ENCODE peak calls at places on chromosome 1, in six cellular contexts. Z is tibial artery; F is GM23248; M is CD8-positive, alpha-beta T cell; G is HepG2; Y is heart right ventricle. P is an unnamed sample. For H3K4me1 and H3K36me3, the result is how much of the 10 kb centered on the place peaks cover.

GRCh38 chr1:22790232-22791008 is 79.8 kb downstream of the EPHB2 start:
- DNase-seq in Z (no peak), Y (peak), G (no peak), F (no peak), M (no peak), P (no peak)

GRCh38 chr1:186188004-186188539 is 187.0 kb downstream of the TPR start:
- DNase-seq in M (no peak), F (peak), G (no peak), Z (no peak), Y (no peak), P (no peak)

GRCh38 chr1:204408074-204408507 is 3.5 kb downstream of the PPP1R15B start:
- DNase-seq in Y (peak), Z (peak), G (no peak), M (no peak), F (peak), P (no peak)

GRCh38 chr1:109490029-109490933 is 3.6 kb upstream of the CYB561D1 start:
- DNase-seq in Z (no peak), M (peak), F (peak), G (peak), Y (peak), P (peak)

GRCh38 chr1:219298581-219299148 is 125.0 kb downstream of the LYPLAL1 start:
- DNase-seq in F (peak), Y (no peak), Z (no peak), M (no peak), G (no peak), P (no peak)

GRCh38 chr1:79667848-79668696 is 661.5 kb upstream of the ADGRL4 start:
- DNase-seq in F (no peak), Y (no peak), M (no peak), G (no peak), Z (no peak), P (no peak)

GRCh38 chr1:170073893-170074249 is 624 bp downstream of the KIFAP3 start:
- DNase-seq in G (no peak), F (no peak), Z (no peak), M (no peak), Y (no peak), P (no peak)

GRCh38 chr1:56284933-56285332 is 294.4 kb downstream of the PLPP3 start:
- DNase-seq in F (peak), G (peak), M (no peak), Z (no peak), Y (no peak), P (no peak)

GRCh38 chr1:208086116-208086515 is 158.1 kb downstream of the PLXNA2 start:
- DNase-seq in F (peak), Y (no peak), Z (no peak), M (no peak), G (no peak), P (no peak)

GRCh38 chr1:220113136-220113695 is 19.3 kb downstream of the IARS2 start:
- DNase-seq in G (peak), Z (no peak), F (peak), M (no peak), Y (no peak), P (no peak)

GRCh38 chr1:1013105-1013921 is at the start of gene ISG15:
- DNase-seq in M (peak), G (peak), F (peak), Y (peak), Z (peak), P (peak)

GRCh38 chr1:195202271-195202670 is 1406.0 kb downstream of the KCNT2 start:
- DNase-seq in Z (no peak), G (no peak), M (no peak), F (no peak), Y (no peak), P (no peak)

GRCh38 chr1:34060901-34061415 is 104.1 kb downstream of the CSMD2 start:
- DNase-seq in M (no peak), Y (no peak), G (no peak), F (peak), Z (peak), P (no peak)

GRCh38 chr1:43708006-43708412 is 673 bp downstream of the ST3GAL3 start:
- DNase-seq in F (peak), Z (no peak), Y (no peak), G (no peak), M (no peak), P (no peak)

GRCh38 chr1:107647012-107647411 is 318.0 kb downstream of the VAV3 start:
- DNase-seq in M (no peak), G (no peak), Y (no peak), Z (no peak), F (no peak), P (no peak)

GRCh38 chr1:56666112-56666608 is 21.0 kb downstream of the PRKAA2 start:
- DNase-seq in Z (no peak), G (no peak), F (no peak), Y (no peak), M (no peak), P (no peak)

GRCh38 chr1:38598118-38598517 is 261.5 kb downstream of the RRAGC start:
- DNase-seq in Z (no peak), Y (no peak), F (no peak), M (no peak), G (no peak), P (no peak)

GRCh38 chr1:24212376-24212775 is 25.3 kb upstream of the IFNLR1 start:
- DNase-seq in M (no peak), G (no peak), F (no peak), Y (no peak), Z (no peak), P (no peak)

GRCh38 chr1:23368562-23369334 is 888 bp downstream of the ZNF436 start:
- DNase-seq in F (peak), G (peak), M (peak), Z (peak), Y (peak), P (peak)

GRCh38 chr1:53371851-53372250 is 44.0 kb upstream of the LRP8 start:
- DNase-seq in Y (no peak), M (peak), Z (peak), F (no peak), G (no peak), P (no peak)

GRCh38 chr1:13759072-13759471 is 59.1 kb downstream of the PRDM2 start:
- DNase-seq in Y (no peak), M (no peak), G (no peak), F (no peak), Z (no peak), P (no peak)

GRCh38 chr1:223137402-223138100 is 5.5 kb downstream of the TLR5 start:
- DNase-seq in Z (no peak), G (peak), Y (no peak), F (peak), M (no peak), P (no peak)

GRCh38 chr1:119674835-119675289 is 26.8 kb upstream of the ZNF697 start:
- DNase-seq in M (no peak), G (peak), Y (peak), F (peak), Z (no peak), P (no peak)

GRCh38 chr1:156486421-156487344 is 13.9 kb downstream of the MEF2D start:
- DNase-seq in Z (no peak), Y (no peak), G (no peak), M (no peak), F (no peak), P (no peak)

GRCh38 chr1:89440911-89441310 is 77.1 kb downstream of the GBP6 start:
- DNase-seq in F (no peak), Y (no peak), G (no peak), Z (no peak), M (no peak), P (no peak)

GRCh38 chr1:191615422-191615821 is 542.8 kb upstream of the RGS18 start:
- DNase-seq in G (no peak), Y (no peak), Z (no peak), M (no peak), F (no peak), P (no peak)

GRCh38 chr1:185936641-185937040 is 202.4 kb downstream of the HMCN1 start:
- DNase-seq in G (no peak), Z (no peak), M (no peak), Y (no peak), F (no peak), P (no peak)

GRCh38 chr1:168084396-168085231 is 52.1 kb downstream of the GPR161 start:
- DNase-seq in Z (peak), M (peak), F (peak), G (peak), Y (peak), P (peak)

GRCh38 chr1:200749090-200749489 is 10.4 kb downstream of the CAMSAP2 start:
- DNase-seq in F (no peak), Y (no peak), Z (no peak), M (no peak), G (no peak), P (no peak)

GRCh38 chr1:206949641-206950040 is 3.4 kb upstream of the PIGR start:
- DNase-seq in G (no peak), F (no peak), Z (no peak), Y (no peak), M (no peak), P (no peak)

GRCh38 chr1:68178821-68179490 is 53.4 kb downstream of the WLS start:
- DNase-seq in G (no peak), Y (no peak), F (peak), M (no peak), Z (no peak), P (no peak)

GRCh38 chr1:37853157-37853556 is 6.2 kb downstream of the MTF1 start:
- DNase-seq in Z (no peak), M (no peak), F (no peak), Y (no peak), G (no peak), P (no peak)

GRCh38 chr1:27005648-27006496 is 6.8 kb downstream of the TENT5B start:
- DNase-seq in M (no peak), G (no peak), F (no peak), Y (no peak), Z (no peak), P (no peak)

GRCh38 chr1:27003745-27004470 is 8.7 kb downstream of the TENT5B start:
- DNase-seq in F (no peak), G (peak), M (no peak), Z (no peak), Y (no peak), P (no peak)

GRCh38 chr1:27006683-27007082 is 6.0 kb downstream of the TENT5B start:
- DNase-seq in Y (no peak), G (no peak), M (no peak), F (no peak), Z (no peak), P (no peak)

GRCh38 chr1:27004471-27005165 is 8.0 kb downstream of the TENT5B start:
- DNase-seq in Z (no peak), F (no peak), G (no peak), Y (peak), M (no peak), P (no peak)

GRCh38 chr1:27005166-27005530 is 7.5 kb downstream of the TENT5B start:
- DNase-seq in Y (no peak), Z (no peak), M (no peak), F (no peak), G (no peak), P (no peak)
- H3K4me1 ChIP-seq in Y (half or more), Z (half or more), M (under half), F (under half), G (half or more), P (under half)

DNA sequence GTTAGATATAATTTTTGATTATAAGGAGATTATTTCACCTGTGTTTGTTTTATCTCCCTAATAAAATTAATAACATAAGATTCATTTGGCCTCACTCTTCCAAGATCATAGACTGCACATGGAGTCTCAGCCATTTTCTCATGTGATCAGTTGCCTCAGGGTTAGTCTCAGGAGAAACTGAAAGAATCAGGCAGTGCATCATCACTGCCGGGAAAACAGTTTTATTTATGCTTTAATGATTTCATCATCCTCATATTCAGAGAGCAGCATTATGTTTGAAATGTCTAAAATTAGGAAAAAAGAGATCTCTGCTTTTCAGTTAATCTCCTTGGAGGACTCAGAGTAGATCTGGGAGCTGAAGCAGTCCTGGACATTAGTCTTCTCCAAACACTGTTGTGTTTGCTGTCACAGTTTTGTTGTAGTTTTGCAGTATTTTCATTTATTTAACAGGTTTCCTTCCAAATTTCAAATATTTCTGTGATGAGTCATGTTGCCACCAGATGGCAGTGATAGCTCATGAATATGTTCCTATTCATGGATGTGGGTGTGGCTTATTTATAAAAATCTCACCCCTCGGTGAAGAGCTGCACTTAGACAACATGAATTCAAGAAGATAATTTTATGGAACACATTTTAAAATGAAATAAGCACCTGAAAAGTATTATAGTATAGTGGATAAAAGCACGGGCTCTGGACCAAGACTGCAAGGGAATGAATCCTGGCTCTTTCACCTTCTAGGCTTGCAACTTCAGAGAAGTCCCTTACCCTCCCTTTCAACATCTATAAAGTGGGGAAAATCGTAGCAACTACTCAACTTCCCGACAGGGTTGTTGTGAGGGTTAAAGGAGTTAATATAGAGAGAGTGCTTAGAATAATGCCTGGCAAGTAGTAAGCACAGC is 31.2 kb downstream of the CHD1L start:
- DNase-seq in G (peak), Z (no peak), Y (no peak), F (peak), M (no peak), P (no peak)
- H3K27ac ChIP-seq in G (no peak), Z (peak), Y (no peak), F (peak), M (no peak), P (no peak)

GRCh38 chr1:21334214-21335087 is 44.2 kb upstream of the ECE1 start:
- DNase-seq in M (peak), Z (peak), Y (peak), G (no peak), F (peak), P (peak)

GRCh38 chr1:21335088-21335678 is 44.9 kb upstream of the ECE1 start:
- DNase-seq in M (no peak), F (no peak), Z (no peak), G (no peak), Y (no peak), P (no peak)

GRCh38 chr1:21337010-21337437 is 46.8 kb upstream of the ECE1 start:
- DNase-seq in F (no peak), G (no peak), M (no peak), Z (no peak), Y (no peak), P (no peak)

GRCh38 chr1:21337459-21337930 is 47.2 kb upstream of the ECE1 start:
- DNase-seq in Z (no peak), F (no peak), M (no peak), Y (no peak), G (no peak), P (no peak)

GRCh38 chr1:21335750-21336168 is 45.5 kb upstream of the ECE1 start:
- DNase-seq in G (no peak), Z (no peak), Y (no peak), M (no peak), F (no peak), P (no peak)
- H3K36me3 ChIP-seq in G (under half), Z (under half), Y (under half), M (under half), F (under half), P (under half)

GRCh38 chr1:221734187-221734586 is 7.7 kb downstream of the DUSP10 start:
- DNase-seq in M (no peak), G (no peak), Z (no peak), F (no peak), Y (no peak), P (no peak)
- H3K4me1 ChIP-seq in M (under half), G (under half), Z (half or more), F (under half), Y (under half), P (under half)

GRCh38 chr1:230906226-230906625 is 37.9 kb upstream of the C1orf198 start:
- DNase-seq in Z (no peak), Y (no peak), M (no peak), F (no peak), G (no peak), P (no peak)

GRCh38 chr1:230905733-230906132 is 37.4 kb upstream of the C1orf198 start:
- DNase-seq in G (no peak), F (peak), M (no peak), Y (no peak), Z (no peak), P (no peak)

GRCh38 chr1:230909974-230910754 is 41.8 kb upstream of the C1orf198 start:
- DNase-seq in Z (peak), F (no peak), G (no peak), Y (peak), M (no peak), P (no peak)

GRCh38 chr1:230910755-230911117 is 42.4 kb upstream of the C1orf198 start:
- DNase-seq in G (no peak), Z (no peak), Y (no peak), F (no peak), M (no peak), P (no peak)

GRCh38 chr1:230907472-230908205 is 39.3 kb upstream of the C1orf198 start:
- DNase-seq in Y (no peak), Z (no peak), G (no peak), M (no peak), F (no peak), P (no peak)
- H3K27ac ChIP-seq in Y (no peak), Z (no peak), G (no peak), M (no peak), F (no peak), P (no peak)

GRCh38 chr1:92326681-92327080 is 27.8 kb downstream of the RPAP2 start:
- DNase-seq in M (no peak), Z (no peak), Y (no peak), G (peak), F (no peak), P (no peak)

GRCh38 chr1:92327794-92328193 is 28.9 kb downstream of the RPAP2 start:
- DNase-seq in F (no peak), G (no peak), Z (no peak), M (no peak), Y (no peak), P (no peak)

GRCh38 chr1:92324784-92325183 is 25.9 kb downstream of the RPAP2 start:
- DNase-seq in Z (no peak), Y (no peak), F (no peak), G (no peak), M (no peak), P (no peak)

GRCh38 chr1:92329356-92330129 is 30.7 kb downstream of the RPAP2 start:
- DNase-seq in F (peak), M (no peak), G (no peak), Z (no peak), Y (no peak), P (no peak)

GRCh38 chr1:92323473-92324453 is 24.9 kb downstream of the RPAP2 start:
- DNase-seq in F (no peak), M (no peak), Z (no peak), Y (no peak), G (no peak), P (no peak)
- H3K36me3 ChIP-seq in F (under half), M (under half), Z (half or more), Y (under half), G (under half), P (under half)

GRCh38 chr1:94667716-94668282 is 126.2 kb upstream of the F3 start:
- DNase-seq in Y (no peak), F (no peak), G (no peak), Z (no peak), M (no peak), P (no peak)

GRCh38 chr1:94669213-94669612 is 127.7 kb upstream of the F3 start:
- DNase-seq in G (no peak), Z (no peak), Y (no peak), F (peak), M (no peak), P (no peak)

GRCh38 chr1:94672001-94672400 is 130.4 kb upstream of the F3 start:
- DNase-seq in M (no peak), F (no peak), Y (no peak), Z (no peak), G (no peak), P (no peak)

GRCh38 chr1:94668528-94668927 is 127.0 kb upstream of the F3 start:
- DNase-seq in F (no peak), M (no peak), G (no peak), Y (no peak), Z (no peak), P (no peak)

GRCh38 chr1:94670273-94670672 is 128.7 kb upstream of the F3 start:
- DNase-seq in F (peak), Z (no peak), M (no peak), Y (no peak), G (no peak), P (no peak)
- H3K4me1 ChIP-seq in F (under half), Z (under half), M (under half), Y (under half), G (under half), P (under half)

P was measured in effector memory CD4-positive, alpha-beta T cell.